ENCODE peak calls at places on chromosomes 4 and X, in four cellular contexts. One of them, this sample, is unnamed.

GRCh38 chrX:47497274-47497673 is 14.3 kb upstream of the ZNF41 start:
- DNase-seq in foreskin fibroblast: peak
- DNase-seq in SJCRH30: no peak
- DNase-seq in A172: peak
- DNase-seq in this sample: peak

GRCh38 chr4:4606321-4606720 is 64.5 kb upstream of the STX18 start:
- DNase-seq in foreskin fibroblast: peak
- DNase-seq in SJCRH30: no peak
- DNase-seq in A172: peak
- DNase-seq in this sample: peak

GRCh38 chr4:98517444-98518021 is 140.9 kb downstream of the TSPAN5 start:
- DNase-seq in foreskin fibroblast: peak
- DNase-seq in SJCRH30: no peak
- DNase-seq in A172: no peak
- DNase-seq in this sample: no peak

GRCh38 chr4:159105761-159106243 is 2.9 kb downstream of the RAPGEF2 start:
- DNase-seq in foreskin fibroblast: peak
- DNase-seq in SJCRH30: peak
- DNase-seq in A172: peak
- DNase-seq in this sample: peak

GRCh38 chr4:106149026-106149425 is 167.0 kb downstream of the TBCK start:
- DNase-seq in foreskin fibroblast: no peak
- DNase-seq in SJCRH30: no peak
- DNase-seq in A172: no peak
- DNase-seq in this sample: no peak

GRCh38 chr4:146520894-146521542 is 722 bp downstream of the SLC10A7 start:
- DNase-seq in foreskin fibroblast: peak
- DNase-seq in SJCRH30: peak
- DNase-seq in A172: peak
- DNase-seq in this sample: peak

GRCh38 chr4:4446434-4446833 is 59.5 kb downstream of the NSG1 start:
- DNase-seq in foreskin fibroblast: no peak
- DNase-seq in SJCRH30: no peak
- DNase-seq in A172: no peak
- DNase-seq in this sample: no peak

GRCh38 chrX:1452497-1453389 is at the start of gene ASMTL:
- DNase-seq in foreskin fibroblast: peak
- DNase-seq in SJCRH30: peak
- DNase-seq in A172: peak
- DNase-seq in this sample: peak

GRCh38 chr4:73762409-73762808 is 22.0 kb downstream of the CXCL8 start:
- DNase-seq in foreskin fibroblast: no peak
- DNase-seq in SJCRH30: no peak
- DNase-seq in A172: no peak
- DNase-seq in this sample: no peak

GRCh38 chrX:7927259-7928167 is at the start of gene PNPLA4:
- DNase-seq in foreskin fibroblast: peak
- DNase-seq in SJCRH30: no peak
- DNase-seq in A172: no peak
- DNase-seq in this sample: peak

GRCh38 chrX:86747091-86747490 is 598.8 kb downstream of the DACH2 start:
- DNase-seq in foreskin fibroblast: no peak
- DNase-seq in SJCRH30: no peak
- DNase-seq in A172: no peak
- DNase-seq in this sample: no peak

GRCh38 chrX:88560673-88561330 is 186.2 kb upstream of the CPXCR1 start:
- DNase-seq in foreskin fibroblast: no peak
- DNase-seq in SJCRH30: no peak
- DNase-seq in A172: no peak
- DNase-seq in this sample: no peak

This sample was measured in HT1080.